ENCODE peak calls at places on chromosomes 5 and 9, in eight cellular contexts. L is keratinocyte, K is astrocyte, B is MM.1S, I is GM23338, A is neural progenitor cell, N is fibroblast of lung, D is PC-3. S is an unnamed sample.

GRCh38 chr5:139577689-139578347 is 16.7 kb downstream of the UBE2D2 start:
- DNase-seq in L (no peak), K (no peak), B (no peak), I (no peak), A (no peak), N (no peak), D (no peak), S (no peak)

GRCh38 chr5:139344177-139344576 is 2.5 kb downstream of the PAIP2 start:
- DNase-seq in L (no peak), K (no peak), B (no peak), I (no peak), A (no peak), N (no peak), D (no peak), S (no peak)

GRCh38 chr5:79666758-79667157 is 22.9 kb upstream of the CMYA5 start:
- DNase-seq in L (no peak), K (no peak), B (no peak), I (peak), A (no peak), N (no peak), D (no peak), S (no peak)

GRCh38 chr5:59813761-59814562 is 79.6 kb downstream of the PDE4D start:
- DNase-seq in L (no peak), K (peak), B (peak), I (peak), A (peak), N (peak), D (peak), S (peak)

GRCh38 chr9:89021154-89021803 is 30.0 kb downstream of the S1PR3 start:
- DNase-seq in L (no peak), K (peak), B (no peak), I (no peak), A (no peak), N (peak), D (peak), S (no peak)

GRCh38 chr5:136435951-136436544 is 70.7 kb upstream of the TRPC7 start:
- DNase-seq in L (no peak), K (no peak), B (no peak), I (no peak), A (no peak), N (no peak), D (peak), S (no peak)

GRCh38 chr9:111691686-111692329 is 30.4 kb downstream of the GNG10 start:
- DNase-seq in L (no peak), K (peak), B (peak), I (peak), A (no peak), N (peak), D (peak), S (no peak)

GRCh38 chr9:126499005-126499910 is 114.5 kb upstream of the LMX1B start:
- DNase-seq in L (no peak), K (no peak), B (peak), I (peak), A (peak), N (peak), D (peak), S (no peak)

GRCh38 chr9:131677051-131677444 is 62.8 kb downstream of the RAPGEF1 start:
- DNase-seq in L (no peak), K (peak), B (no peak), I (no peak), A (no peak), N (peak), D (no peak), S (no peak)

GRCh38 chr5:179700401-179700918 is 1.7 kb downstream of the CANX start:
- DNase-seq in L (no peak), K (peak), B (no peak), I (peak), A (no peak), N (peak), D (no peak), S (no peak)

GRCh38 chr5:32684261-32684660 is 26.9 kb upstream of the NPR3 start:
- DNase-seq in L (no peak), K (no peak), B (no peak), I (no peak), A (no peak), N (no peak), D (no peak), S (no peak)

GRCh38 chr9:94938384-94938783 is 211.9 kb downstream of the AOPEP start:
- DNase-seq in L (no peak), K (no peak), B (no peak), I (peak), A (no peak), N (no peak), D (no peak), S (no peak)

DNA sequence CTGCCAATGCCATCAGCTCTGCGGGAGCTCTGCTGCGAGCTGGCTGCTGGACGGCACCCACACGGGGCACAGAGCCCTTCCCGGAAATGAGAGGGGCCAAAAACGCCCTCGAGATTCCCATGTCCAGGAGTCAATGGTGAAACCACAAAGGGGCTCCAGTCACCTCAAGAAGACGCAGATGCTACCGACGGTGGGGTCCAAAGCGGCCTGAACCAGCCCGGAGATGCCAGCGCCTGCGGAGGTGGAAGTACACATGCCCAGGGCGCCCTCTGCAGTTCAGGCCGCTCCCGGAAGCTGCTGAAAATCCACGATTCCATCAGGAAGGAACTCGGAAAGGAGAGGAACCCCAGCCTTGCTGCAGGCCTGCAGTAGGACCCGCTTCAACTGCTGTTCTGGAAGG is 82.4 kb upstream of the SELENOP start:
- DNase-seq in L (no peak), K (no peak), B (no peak), I (peak), A (peak), N (no peak), D (no peak), S (no peak)
- TF ChIP-seq CTCF in L (peak), K (no peak), B (no peak), I (peak), A (peak), N (peak), D (peak), S (peak)

GRCh38 chr5:38500861-38501260 is 55.6 kb downstream of the LIFR start:
- DNase-seq in L (no peak), K (peak), B (no peak), I (no peak), A (peak), N (peak), D (peak), S (no peak)
- H2AFZ ChIP-seq in L (peak), K (no peak), B (no peak), I (no peak), A (peak), N (no peak), D (peak), S (no peak)

GRCh38 chr9:137205126-137206069 is at the start of the genes NDOR1 and TMEM203:
- DNase-seq in L (no peak), K (peak), B (peak), I (peak), A (peak), N (peak), D (peak), S (peak)

GRCh38 chr9:137201205-137201868 is 796 bp upstream of the TPRN start:
- DNase-seq in L (no peak), K (no peak), B (no peak), I (peak), A (peak), N (no peak), D (no peak), S (no peak)

GRCh38 chr9:137204731-137205125 is 720 bp downstream of the TMEM203 start:
- DNase-seq in L (no peak), K (no peak), B (no peak), I (no peak), A (no peak), N (no peak), D (no peak), S (no peak)

GRCh38 chr9:137200311-137201204 is at the start of gene TPRN:
- DNase-seq in L (peak), K (peak), B (peak), I (peak), A (peak), N (peak), D (peak), S (peak)

DNA sequence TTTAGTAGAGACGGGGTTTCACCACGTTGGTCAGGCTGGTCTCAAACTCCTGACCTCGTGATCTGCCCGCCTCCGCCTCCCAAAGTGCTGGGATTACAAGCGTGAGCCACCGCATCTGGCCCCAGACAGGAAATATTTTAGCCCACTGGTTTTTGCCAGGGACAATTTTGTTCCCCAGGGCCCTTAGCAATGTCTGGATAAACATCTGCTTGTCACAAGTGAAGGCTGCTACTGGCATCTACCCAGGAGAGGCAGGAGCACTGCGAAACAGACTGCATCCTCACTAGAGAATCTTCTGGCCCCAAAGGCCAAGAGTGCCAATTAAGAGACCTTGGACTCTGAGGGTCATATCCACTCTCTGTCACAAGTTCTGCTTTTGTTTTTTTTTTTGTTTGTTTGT is 2.4 kb upstream of the TPRN start:
- DNase-seq in L (no peak), K (no peak), B (no peak), I (no peak), A (no peak), N (no peak), D (no peak), S (no peak)
- H3K4me2 ChIP-seq in L (no peak), K (peak), B (no peak), I (no peak), A (no peak), N (no peak), D (peak), S (peak)

GRCh38 chr9:96413312-96414221 is 4.6 kb downstream of the ZNF367 start:
- DNase-seq in L (no peak), K (no peak), B (no peak), I (no peak), A (no peak), N (no peak), D (no peak), S (no peak)
- TF ChIP-seq CTCF in L (no peak), K (no peak), B (no peak), I (no peak), A (no peak), N (no peak), D (no peak), S (no peak)

GRCh38 chr5:37771731-37772130 is 68.1 kb downstream of the GDNF start:
- DNase-seq in L (peak), K (peak), B (no peak), I (no peak), A (no peak), N (peak), D (peak), S (no peak)

GRCh38 chr5:37769840-37770239 is 70.0 kb downstream of the GDNF start:
- DNase-seq in L (no peak), K (no peak), B (no peak), I (no peak), A (no peak), N (no peak), D (no peak), S (no peak)

GRCh38 chr5:37771203-37771611 is 68.6 kb downstream of the GDNF start:
- DNase-seq in L (peak), K (no peak), B (no peak), I (no peak), A (no peak), N (no peak), D (no peak), S (no peak)

GRCh38 chr5:37772255-37772654 is 67.6 kb downstream of the GDNF start:
- DNase-seq in L (no peak), K (no peak), B (no peak), I (no peak), A (no peak), N (no peak), D (no peak), S (no peak)

DNA sequence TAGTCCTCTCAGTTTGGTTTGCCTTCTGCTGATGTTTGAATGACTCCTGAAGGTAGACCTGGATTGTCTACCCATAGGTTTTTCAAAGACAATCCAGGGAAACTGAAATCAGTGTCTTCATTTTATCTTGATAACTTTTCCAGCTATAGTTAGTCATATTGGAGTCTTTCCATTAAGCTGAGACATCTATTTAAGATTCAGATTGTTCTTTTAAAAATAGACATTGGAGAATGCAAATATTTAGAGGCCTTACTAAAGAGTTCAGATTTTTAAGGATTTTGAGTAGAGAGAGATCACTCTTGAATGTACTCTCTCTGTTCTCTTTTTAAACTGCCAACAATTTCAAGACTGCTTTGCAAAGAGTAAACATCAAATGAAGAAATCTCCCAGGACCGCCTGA is 69.0 kb downstream of the GDNF start:
- DNase-seq in L (no peak), K (peak), B (no peak), I (no peak), A (no peak), N (peak), D (peak), S (no peak)
- H2AFZ ChIP-seq in L (no peak), K (no peak), B (no peak), I (no peak), A (no peak), N (no peak), D (no peak), S (no peak)

GRCh38 chr5:150481972-150482406 is 25.9 kb upstream of the NDST1 start:
- DNase-seq in L (no peak), K (no peak), B (no peak), I (no peak), A (no peak), N (no peak), D (no peak), S (no peak)
- H3K4me2 ChIP-seq in L (no peak), K (no peak), B (no peak), I (no peak), A (no peak), N (no peak), D (no peak), S (no peak)

DNA sequence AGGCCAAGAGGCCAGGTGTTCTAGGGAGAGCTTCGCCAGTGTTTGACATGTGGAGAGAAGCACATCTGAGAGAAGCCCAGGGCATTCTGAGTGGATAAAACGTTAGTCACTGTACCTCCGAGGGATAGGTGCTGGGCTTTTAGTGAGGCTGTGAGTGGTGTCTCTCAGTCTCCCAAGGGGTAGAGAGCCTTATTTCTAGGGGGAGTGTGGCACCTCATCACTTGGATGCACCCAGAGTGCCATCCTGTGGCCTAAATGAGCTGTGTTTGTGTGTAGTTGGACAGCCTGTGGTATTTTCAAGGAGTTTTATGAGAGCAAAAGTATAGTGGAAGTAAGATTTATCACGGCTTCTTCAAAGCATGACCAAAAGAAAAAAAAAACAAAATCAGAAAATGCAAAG is 1046.9 kb upstream of the WWC1 start:
- DNase-seq in L (no peak), K (no peak), B (no peak), I (peak), A (peak), N (no peak), D (no peak), S (no peak)
- TF ChIP-seq CTCF in L (peak), K (peak), B (no peak), I (peak), A (peak), N (peak), D (peak), S (peak)

GRCh38 chr5:111583761-111584203 is 71.4 kb upstream of the STARD4 start:
- DNase-seq in L (no peak), K (peak), B (no peak), I (no peak), A (no peak), N (peak), D (no peak), S (no peak)

GRCh38 chr5:111585946-111586345 is 73.6 kb upstream of the STARD4 start:
- DNase-seq in L (no peak), K (peak), B (no peak), I (no peak), A (no peak), N (peak), D (no peak), S (no peak)

GRCh38 chr5:111582962-111583669 is 70.8 kb upstream of the STARD4 start:
- DNase-seq in L (no peak), K (peak), B (no peak), I (no peak), A (no peak), N (peak), D (no peak), S (no peak)

GRCh38 chr5:111585291-111585690 is 73.0 kb upstream of the STARD4 start:
- DNase-seq in L (no peak), K (peak), B (no peak), I (no peak), A (no peak), N (peak), D (no peak), S (no peak)

GRCh38 chr5:111584651-111585050 is 72.3 kb upstream of the STARD4 start:
- DNase-seq in L (no peak), K (peak), B (no peak), I (no peak), A (no peak), N (peak), D (peak), S (no peak)
- H2AFZ ChIP-seq in L (no peak), K (no peak), B (no peak), I (no peak), A (no peak), N (no peak), D (no peak), S (no peak)

DNA sequence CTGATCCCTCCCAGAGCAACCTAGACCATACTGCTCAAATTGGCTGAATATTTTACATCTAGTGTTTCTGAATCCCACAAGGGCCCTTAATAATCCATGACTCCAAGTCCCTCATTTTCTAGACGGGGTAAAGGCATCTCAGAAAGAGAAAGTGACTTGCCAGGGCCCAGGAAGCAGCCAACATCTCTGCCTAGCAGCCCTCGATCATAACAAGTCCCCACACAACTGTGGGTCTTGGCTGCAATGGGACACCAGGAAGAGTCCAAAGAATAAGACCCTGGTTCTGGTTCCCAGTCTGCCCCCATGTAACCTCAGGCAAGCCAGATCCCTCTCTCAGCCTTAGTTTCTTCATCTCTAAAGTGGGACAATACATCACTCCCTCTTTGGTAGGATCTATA is 6.3 kb downstream of the ANXA6 start:
- DNase-seq in L (no peak), K (no peak), B (no peak), I (no peak), A (no peak), N (no peak), D (no peak), S (peak)
- H3K4me2 ChIP-seq in L (no peak), K (peak), B (peak), I (no peak), A (no peak), N (peak), D (no peak), S (peak)

S was measured in DND-41.